ENCODE peak calls at places on chromosome 1, in four cellular contexts. B is trophoblast cell, N is H9, A is IMR-90. O is an unnamed sample.

GRCh38 chr1:162016616-162017015 is 7.1 kb downstream of the OLFML2B start:
- DNase-seq in B (no peak), N (no peak), A (no peak), O (no peak)

GRCh38 chr1:101207891-101208290 is 28.9 kb upstream of the S1PR1 start:
- DNase-seq in B (no peak), N (no peak), A (peak; percentile 34), O (no peak)

GRCh38 chr1:40076895-40077312 is 20.1 kb downstream of the PPT1 start:
- DNase-seq in B (peak; percentile 61), N (no peak), A (peak; percentile 90), O (no peak)

GRCh38 chr1:53627031-53627430 is 111.9 kb downstream of the GLIS1 start:
- DNase-seq in B (no peak), N (peak; percentile 20), A (no peak), O (no peak)

GRCh38 chr1:62050165-62050564 is 144.5 kb upstream of the L1TD1 start:
- DNase-seq in B (no peak), N (no peak), A (no peak), O (no peak)

GRCh38 chr1:117634631-117635030 is 28.8 kb downstream of the TENT5C start:
- DNase-seq in B (no peak), N (no peak), A (no peak), O (no peak)

GRCh38 chr1:23927097-23927496 is 13.9 kb upstream of the CNR2 start:
- DNase-seq in B (no peak), N (no peak), A (no peak), O (no peak)

GRCh38 chr1:207745285-207745684 is 6.6 kb upstream of the CD46 start:
- DNase-seq in B (no peak), N (no peak), A (peak; percentile 21), O (peak; percentile 71)

GRCh38 chr1:85394130-85394529 is 70.8 kb downstream of the DDAH1 start:
- DNase-seq in B (no peak), N (no peak), A (peak; percentile 18), O (no peak)

DNA sequence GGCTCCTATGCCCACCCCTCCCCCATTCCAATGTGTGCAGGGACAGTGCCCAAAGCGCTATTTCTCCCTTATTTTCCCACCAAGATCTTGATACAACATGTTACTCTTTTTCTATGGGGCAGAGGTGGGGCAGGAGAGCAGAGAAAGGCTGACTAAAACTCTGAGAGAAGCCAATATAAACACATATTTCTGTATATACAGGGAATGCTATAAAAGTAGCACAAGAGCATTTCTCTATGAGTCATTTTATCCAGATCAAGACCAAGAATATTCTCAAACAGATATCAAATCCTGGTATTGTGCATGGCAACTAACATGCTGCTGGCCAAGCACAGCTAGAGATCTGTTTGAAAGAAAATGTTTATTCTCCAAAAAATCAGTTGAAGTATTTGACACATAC is 7.3 kb downstream of the WDR26 start:
- DNase-seq in B (no peak), N (no peak), A (peak; percentile 88), O (no peak)
- H3K4me2 ChIP-seq in B (no peak overlapping the region), N (no peak overlapping the region), A (no peak overlapping the region), O (no peak overlapping the region)

GRCh38 chr1:1967879-1968278 is 35.7 kb downstream of the CFAP74 start:
- DNase-seq in B (no peak), N (no peak), A (no peak), O (no peak)
- H3K27ac ChIP-seq in B (no peak overlapping the region), N (no peak overlapping the region), A (no peak overlapping the region), O (no peak overlapping the region)

DNA sequence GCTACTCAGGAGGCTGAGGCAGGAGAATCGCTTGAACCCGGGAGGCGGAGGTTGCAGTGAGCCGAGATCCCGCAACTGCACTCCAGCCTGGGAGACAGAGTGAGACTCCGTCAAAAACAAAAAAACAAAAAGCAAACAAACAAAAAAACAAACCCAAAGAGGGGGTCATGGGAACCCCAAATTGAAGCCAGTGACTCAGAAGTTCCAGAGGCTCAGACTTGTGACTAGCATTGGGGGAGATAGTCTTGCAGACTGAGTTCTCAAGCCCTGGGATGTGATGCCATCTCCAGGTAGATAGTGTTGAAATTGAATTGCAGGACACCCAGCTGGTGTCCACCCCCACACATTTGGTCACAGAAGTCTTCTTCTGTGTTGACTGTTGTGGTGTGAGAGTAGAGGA is 24.9 kb upstream of the ENO1 start:
- DNase-seq in B (no peak), N (no peak), A (no peak), O (no peak)
- H3K4me1 ChIP-seq in B (peaks cover 12% of the 10 kb centered on the region), N (no peaks in the 10 kb centered on the region), A (peaks cover 13% of the 10 kb centered on the region), O (peaks cover 33% of the 10 kb centered on the region)

DNA sequence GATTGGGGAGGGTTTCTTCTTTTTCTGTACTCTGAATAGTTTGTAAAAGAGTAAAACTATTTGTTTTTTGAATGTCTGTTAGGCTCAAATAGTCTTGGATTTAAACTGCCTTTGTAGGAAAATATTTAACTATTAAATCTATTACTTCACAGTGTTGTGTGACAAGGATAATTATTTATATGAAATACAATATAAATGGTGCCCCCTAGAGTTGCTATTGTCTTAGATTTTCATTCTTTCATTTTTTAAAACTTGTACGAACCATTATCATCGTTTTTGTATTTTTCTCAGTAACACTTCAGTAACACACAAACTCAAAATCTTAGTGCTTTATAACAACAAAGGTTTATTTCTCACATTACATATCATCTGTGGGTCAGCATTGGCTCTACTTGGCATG is 37.4 kb downstream of the C1orf185 start:
- DNase-seq in B (no peak), N (no peak), A (no peak), O (no peak)
- H3K4me2 ChIP-seq in B (no peak overlapping the region), N (no peak overlapping the region), A (no peak overlapping the region), O (no peak overlapping the region)

GRCh38 chr1:232130815-232131474 is 499.0 kb downstream of the SIPA1L2 start:
- DNase-seq in B (no peak), N (no peak), A (no peak), O (no peak)
- H3K27ac ChIP-seq in B (peak overlapping the region; percentile 26), N (no peak overlapping the region), A (no peak overlapping the region), O (no peak overlapping the region)